ENCODE peak calls at places on chromosomes 7 and 10, in nine cellular contexts. H, C, Y, R, G, W, Z, J and M are unnamed samples.

GRCh38 chr10:53108317-53108934 is 335.8 kb upstream of the MBL2 start:
- DNase-seq in R (no peak), G (no peak), J (no peak), H (no peak), C (no peak), Y (no peak), W (no peak), Z (no peak), M (no peak)

GRCh38 chr7:95817846-95818245 is 45.5 kb downstream of the DYNC1I1 start:
- DNase-seq in H (no peak), G (no peak), R (no peak), W (no peak), C (no peak), J (no peak), Y (no peak), Z (no peak), M (no peak)

GRCh38 chr7:47786557-47787248 is 161.6 kb downstream of the PKD1L1 start:
- DNase-seq in R (no peak), Z (peak), J (no peak), C (peak), G (peak), H (no peak), Y (no peak), W (peak), M (peak)

GRCh38 chr10:76352300-76352699 is 920.9 kb downstream of the LRMDA start:
- DNase-seq in R (no peak), H (no peak), Y (no peak), G (no peak), W (no peak), J (no peak), Z (peak), C (no peak), M (peak)

GRCh38 chr7:143980746-143981510 is 19.2 kb upstream of the OR6B1 start:
- DNase-seq in G (no peak), R (no peak), H (no peak), Y (no peak), C (no peak), Z (peak), J (no peak), W (no peak), M (no peak)

GRCh38 chr7:158005531-158005930 is 582.1 kb downstream of the PTPRN2 start:
- DNase-seq in W (no peak), C (no peak), G (no peak), R (no peak), H (no peak), J (no peak), Z (no peak), Y (no peak), M (no peak)

GRCh38 chr10:100569687-100570517 is 34.2 kb downstream of the HIF1AN start:
- DNase-seq in G (no peak), Y (no peak), Z (no peak), J (peak), R (no peak), H (no peak), W (peak), C (no peak), M (no peak)

GRCh38 chr7:77409739-77410545 is 6.2 kb downstream of the GSAP start:
- DNase-seq in Y (no peak), J (no peak), H (no peak), R (no peak), G (peak), W (no peak), Z (peak), C (no peak), M (peak)

GRCh38 chr10:133121479-133121878 is 33.8 kb downstream of the ADGRA1 start:
- DNase-seq in G (no peak), C (no peak), J (no peak), R (no peak), Y (no peak), Z (no peak), W (no peak), H (peak), M (no peak)

GRCh38 chr10:36675458-36675880 is 449.9 kb upstream of the ANKRD30A start:
- DNase-seq in R (no peak), H (no peak), Y (no peak), Z (peak), J (no peak), W (no peak), G (no peak), C (no peak), M (no peak)

GRCh38 chr7:140059288-140060242 is 3.2 kb downstream of the PARP12 start:
- DNase-seq in R (no peak), Z (peak), H (peak), W (no peak), G (peak), Y (peak), J (no peak), C (peak), M (peak)

GRCh38 chr7:33334349-33334748 is 205.0 kb downstream of the BBS9 start:
- DNase-seq in Z (peak), W (peak), R (no peak), C (no peak), Y (no peak), H (no peak), J (peak), G (no peak), M (no peak)

GRCh38 chr7:127393370-127394058 is 1.0 kb upstream of the ZNF800 start:
- DNase-seq in W (peak), G (no peak), Z (peak), Y (no peak), R (no peak), J (no peak), H (no peak), C (no peak), M (no peak)

GRCh38 chr10:6279540-6280267 is 77.0 kb downstream of the PFKFB3 start:
- DNase-seq in W (peak), Y (peak), R (no peak), C (no peak), Z (peak), J (peak), H (no peak), G (no peak), M (no peak)

GRCh38 chr7:128841961-128842673 is 11.9 kb downstream of the FLNC start:
- DNase-seq in G (no peak), J (peak), C (no peak), H (peak), Y (peak), R (peak), W (peak), Z (peak), M (no peak)

GRCh38 chr7:34622771-34623250 is 35.2 kb upstream of the NPSR1 start:
- DNase-seq in Z (no peak), W (no peak), R (no peak), H (no peak), G (no peak), C (no peak), J (no peak), Y (no peak), M (no peak)

DNA sequence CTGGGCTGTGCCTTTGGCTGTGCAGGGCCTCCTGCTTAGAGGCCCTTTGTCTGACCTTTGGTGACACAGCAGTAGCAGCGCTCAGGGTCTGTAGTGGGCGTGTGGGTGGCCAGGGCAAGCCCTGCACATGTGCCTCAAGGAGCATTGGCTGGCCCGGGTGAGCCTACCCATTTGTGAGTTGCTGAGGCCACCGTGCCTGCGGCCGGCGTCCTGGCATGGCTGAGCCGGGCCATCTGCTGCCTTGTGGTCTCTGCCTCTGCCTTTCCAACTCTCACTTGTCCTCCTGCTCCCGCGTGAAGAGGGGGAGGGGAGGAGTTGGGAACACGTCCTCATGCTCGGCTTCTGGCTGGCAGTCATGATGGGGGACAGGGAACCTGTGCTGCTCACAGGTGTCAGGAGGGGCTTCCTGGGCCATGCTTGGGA is 9.2 kb upstream of the ORAI2 start:
- DNase-seq in C (no peak), Z (no peak), W (no peak), J (no peak), H (no peak), R (no peak), Y (no peak), G (no peak), M (no peak)
- H3K27ac ChIP-seq in C (no peak), Z (no peak), W (no peak), J (no peak), H (no peak), R (peak), Y (no peak), G (no peak), M (no peak)

DNA sequence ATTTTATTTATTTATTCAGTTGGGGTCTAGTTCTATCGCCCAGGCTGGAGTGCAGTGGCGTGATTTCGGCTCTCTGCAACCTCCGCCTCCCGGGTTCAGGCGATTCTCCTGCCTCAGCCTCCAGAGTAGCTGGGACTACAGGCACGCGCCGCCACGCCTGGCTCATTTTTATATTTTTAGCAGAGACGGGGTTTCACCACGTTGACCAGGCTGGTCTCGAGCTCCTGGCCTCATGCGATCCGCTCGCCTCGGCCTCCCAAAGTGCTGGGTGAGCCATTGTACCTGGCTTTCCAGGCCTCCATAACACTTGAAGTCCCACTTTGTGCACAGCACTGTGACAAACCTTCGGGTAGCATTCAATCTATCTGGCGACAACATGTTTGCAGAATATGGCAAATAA is 1.0 kb upstream of the DCLRE1C start:
- DNase-seq in H (no peak), J (no peak), W (no peak), G (no peak), R (no peak), C (no peak), Z (no peak), Y (no peak), M (no peak)
- H3K27ac ChIP-seq in H (peak), J (no peak), W (no peak), G (no peak), R (no peak), C (peak), Z (peak), Y (peak), M (no peak)

GRCh38 chr10:120601999-120602398 is 145.0 kb downstream of the PLPP4 start:
- DNase-seq in H (no peak), W (no peak), J (no peak), R (no peak), Y (no peak), G (no peak), Z (no peak), C (no peak), M (no peak)

GRCh38 chr10:120598377-120598776 is 141.3 kb downstream of the PLPP4 start:
- DNase-seq in Z (no peak), G (no peak), H (no peak), R (no peak), J (no peak), W (peak), Y (no peak), C (no peak), M (no peak)

GRCh38 chr10:120597902-120598301 is 140.9 kb downstream of the PLPP4 start:
- DNase-seq in J (no peak), R (no peak), G (no peak), C (no peak), H (no peak), Z (no peak), W (no peak), Y (no peak), M (no peak)

GRCh38 chr10:120599202-120599724 is 142.2 kb downstream of the PLPP4 start:
- DNase-seq in Z (no peak), Y (no peak), R (no peak), H (no peak), J (no peak), C (no peak), W (no peak), G (no peak), M (no peak)

GRCh38 chr10:120600871-120601644 is 144.0 kb downstream of the PLPP4 start:
- DNase-seq in C (no peak), Y (no peak), Z (peak), H (no peak), G (no peak), R (no peak), W (peak), J (peak), M (no peak)
- H3K27ac ChIP-seq in C (no peak), Y (no peak), Z (no peak), H (no peak), G (no peak), R (no peak), W (no peak), J (no peak), M (no peak)

GRCh38 chr7:134731616-134732015 is 47.8 kb upstream of the CALD1 start:
- DNase-seq in J (no peak), C (no peak), Z (no peak), H (no peak), W (no peak), Y (no peak), G (no peak), R (no peak), M (no peak)
- H3K27ac ChIP-seq in J (no peak), C (no peak), Z (no peak), H (no peak), W (no peak), Y (peak), G (peak), R (peak), M (no peak)

GRCh38 chr10:79059859-79060379 is 8.8 kb upstream of the ZMIZ1 start:
- DNase-seq in W (no peak), R (peak), H (peak), G (peak), J (no peak), Y (peak), Z (no peak), C (no peak), M (no peak)

GRCh38 chr10:79060641-79061255 is 8.0 kb upstream of the ZMIZ1 start:
- DNase-seq in J (no peak), R (peak), Y (peak), C (no peak), H (peak), Z (no peak), G (peak), W (no peak), M (no peak)

GRCh38 chr10:79057481-79058275 is 11.1 kb upstream of the ZMIZ1 start:
- DNase-seq in C (no peak), H (peak), Y (peak), J (no peak), G (peak), Z (no peak), W (no peak), R (peak), M (no peak)

GRCh38 chr10:79056736-79057391 is 11.9 kb upstream of the ZMIZ1 start:
- DNase-seq in J (no peak), W (peak), G (peak), R (peak), C (no peak), Z (no peak), Y (no peak), H (peak), M (no peak)

DNA sequence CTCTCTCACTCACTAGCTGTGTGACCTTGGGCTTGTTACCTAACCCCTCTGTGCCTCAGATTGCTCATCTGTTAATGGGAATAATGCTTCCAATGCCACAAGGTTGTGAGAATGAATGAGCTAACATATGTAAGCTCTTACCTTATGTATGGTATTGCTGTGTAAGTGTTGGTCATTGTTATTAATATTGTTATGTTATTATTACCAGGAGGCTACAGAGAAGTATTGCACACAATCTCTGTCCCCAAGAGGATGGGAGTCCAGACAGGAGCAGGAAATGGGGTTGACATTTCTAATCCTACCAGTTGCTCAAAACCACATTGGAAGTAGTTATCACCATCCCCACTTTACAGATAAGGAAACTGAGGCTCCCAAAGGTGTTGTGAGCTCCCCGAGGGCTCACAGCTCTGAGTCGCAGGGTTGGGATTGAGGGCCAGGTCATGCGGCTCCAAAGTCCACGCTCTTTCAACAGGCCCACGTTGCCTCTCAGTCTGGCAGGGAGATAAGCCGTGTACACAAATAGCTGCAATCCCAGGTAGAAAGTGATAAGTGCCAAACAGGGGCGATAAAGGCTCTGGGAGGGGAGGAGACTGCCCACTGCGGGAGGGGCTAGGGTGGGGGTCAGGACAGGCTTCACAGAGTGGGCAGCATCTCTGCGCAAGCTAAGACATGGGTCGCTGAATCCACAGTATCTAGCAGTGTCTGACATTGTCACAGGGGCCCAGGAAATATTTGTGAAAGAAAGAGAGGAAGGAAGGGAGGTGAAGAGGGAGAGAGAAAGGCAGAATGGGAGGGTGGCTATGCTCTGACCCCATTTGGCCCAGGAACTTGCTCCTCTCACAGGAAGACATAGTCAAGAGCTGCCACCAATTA is 9.6 kb upstream of the ZMIZ1 start:
- DNase-seq in C (no peak), G (peak), J (peak), H (peak), R (peak), Y (peak), W (no peak), Z (no peak), M (no peak)
- H3K27ac ChIP-seq in C (no peak), G (no peak), J (peak), H (no peak), R (no peak), Y (peak), W (no peak), Z (no peak), M (no peak)

GRCh38 chr10:86263907-86264306 is 102.7 kb downstream of the GRID1 start:
- DNase-seq in J (no peak), W (no peak), H (no peak), Y (no peak), C (no peak), R (peak), G (peak), Z (no peak), M (no peak)

GRCh38 chr10:86263209-86263608 is 103.4 kb downstream of the GRID1 start:
- DNase-seq in J (no peak), Y (peak), G (peak), W (no peak), C (no peak), H (no peak), R (peak), Z (no peak), M (no peak)

GRCh38 chr10:86261933-86262665 is 104.5 kb downstream of the GRID1 start:
- DNase-seq in H (no peak), Z (peak), G (no peak), W (peak), J (no peak), C (peak), R (peak), Y (peak), M (no peak)

GRCh38 chr10:86261470-86261869 is 105.1 kb downstream of the GRID1 start:
- DNase-seq in W (no peak), J (no peak), C (no peak), Y (peak), H (no peak), R (peak), Z (no peak), G (no peak), M (no peak)

GRCh38 chr10:86262671-86263165 is 103.9 kb downstream of the GRID1 start:
- DNase-seq in H (no peak), Y (peak), J (no peak), W (peak), R (peak), Z (no peak), G (peak), C (no peak), M (no peak)
- H3K27ac ChIP-seq in H (no peak), Y (no peak), J (no peak), W (no peak), R (no peak), Z (no peak), G (no peak), C (no peak), M (no peak)

GRCh38 chr7:8221603-8222002 is 40.4 kb downstream of the ICA1 start:
- DNase-seq in R (no peak), H (no peak), C (no peak), J (no peak), Z (no peak), G (no peak), W (peak), Y (no peak), M (no peak)
- H3K27ac ChIP-seq in R (no peak), H (no peak), C (no peak), J (no peak), Z (no peak), G (no peak), W (no peak), Y (no peak), M (no peak)

GRCh38 chr10:118737594-118738302 is 17.0 kb downstream of the CACUL1 start:
- DNase-seq in Z (no peak), C (no peak), R (no peak), J (no peak), Y (no peak), H (no peak), W (no peak), G (no peak), M (no peak)

GRCh38 chr10:118745056-118745455 is 9.7 kb downstream of the CACUL1 start:
- DNase-seq in Y (no peak), H (no peak), G (no peak), R (no peak), W (no peak), J (no peak), Z (no peak), C (no peak), M (no peak)

GRCh38 chr10:118741994-118742393 is 12.8 kb downstream of the CACUL1 start:
- DNase-seq in H (no peak), Y (no peak), W (no peak), C (no peak), R (no peak), J (no peak), Z (no peak), G (no peak), M (no peak)

GRCh38 chr10:118738422-118738821 is 16.3 kb downstream of the CACUL1 start:
- DNase-seq in J (no peak), Y (no peak), Z (no peak), W (no peak), R (no peak), G (no peak), C (no peak), H (no peak), M (no peak)

GRCh38 chr10:118742787-118743186 is 12.0 kb downstream of the CACUL1 start:
- DNase-seq in Z (peak), C (no peak), G (no peak), Y (no peak), H (no peak), W (no peak), R (no peak), J (no peak), M (peak)
- H3K27ac ChIP-seq in Z (peak), C (peak), G (no peak), Y (no peak), H (no peak), W (no peak), R (no peak), J (no peak), M (peak)

DNA sequence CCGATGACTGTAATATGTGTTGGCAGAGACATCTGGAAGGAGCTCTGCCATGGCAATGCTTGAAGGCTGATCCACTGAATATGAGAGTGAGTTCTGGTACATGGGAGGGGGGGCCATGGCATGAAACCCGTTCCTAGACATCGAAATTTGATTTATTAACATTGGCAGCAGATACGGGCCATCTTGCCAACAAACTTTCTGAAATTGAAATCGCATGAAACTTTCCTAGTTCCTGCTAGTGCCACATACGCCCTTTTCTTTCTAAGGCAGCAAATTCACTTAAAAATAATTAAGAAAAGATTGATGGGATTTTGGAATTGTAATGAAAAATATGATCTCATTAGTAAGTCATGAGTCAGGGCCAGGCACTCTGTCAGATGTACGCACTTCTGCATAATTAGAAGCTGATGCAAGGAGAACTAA is 91.8 kb upstream of the KMT2C start:
- DNase-seq in C (no peak), W (no peak), Y (no peak), R (no peak), Z (peak), G (no peak), J (no peak), H (no peak), M (no peak)
- H3K27ac ChIP-seq in C (no peak), W (no peak), Y (no peak), R (no peak), Z (no peak), G (no peak), J (no peak), H (no peak), M (no peak)